ENCODE peak calls at places on chromosome 22, in six cellular contexts. One of them, this sample, is unnamed.

GRCh38 chr22:24428751-24429410 is 1.5 kb downstream of the ADORA2A start:
- DNase-seq in prostate gland: no peak
- DNase-seq in fibroblast of lung: no peak
- DNase-seq in Peyer's patch: no peak
- DNase-seq in uterus: no peak
- DNase-seq in OCI-LY7: peak
- DNase-seq in this sample: no peak

GRCh38 chr22:26586556-26587325 is 3.2 kb downstream of the TPST2 start:
- DNase-seq in Peyer's patch: peak
- DNase-seq in uterus: no peak
- DNase-seq in fibroblast of lung: no peak
- DNase-seq in prostate gland: no peak
- DNase-seq in OCI-LY7: no peak
- DNase-seq in this sample: no peak

GRCh38 chr22:39243443-39244072 is 1.2 kb downstream of the PDGFB start:
- DNase-seq in OCI-LY7: no peak
- DNase-seq in Peyer's patch: no peak
- DNase-seq in prostate gland: peak
- DNase-seq in uterus: no peak
- DNase-seq in fibroblast of lung: no peak
- DNase-seq in this sample: no peak

GRCh38 chr22:48564995-48565394 is 1262.7 kb downstream of the BRD1 start:
- DNase-seq in Peyer's patch: no peak
- DNase-seq in fibroblast of lung: no peak
- DNase-seq in OCI-LY7: no peak
- DNase-seq in prostate gland: no peak
- DNase-seq in uterus: no peak
- DNase-seq in this sample: no peak

GRCh38 chr22:35315141-35315854 is 15.6 kb downstream of the TOM1 start:
- DNase-seq in fibroblast of lung: no peak
- DNase-seq in prostate gland: peak
- DNase-seq in Peyer's patch: no peak
- DNase-seq in OCI-LY7: no peak
- DNase-seq in uterus: no peak
- DNase-seq in this sample: no peak

GRCh38 chr22:28299329-28299728 is 380.3 kb upstream of the PITPNB start:
- DNase-seq in Peyer's patch: no peak
- DNase-seq in prostate gland: no peak
- DNase-seq in OCI-LY7: no peak
- DNase-seq in uterus: no peak
- DNase-seq in fibroblast of lung: no peak
- DNase-seq in this sample: no peak

GRCh38 chr22:19178065-19178658 is 374 bp downstream of the SLC25A1 start:
- DNase-seq in Peyer's patch: peak
- DNase-seq in fibroblast of lung: peak
- DNase-seq in OCI-LY7: peak
- DNase-seq in uterus: no peak
- DNase-seq in prostate gland: no peak
- DNase-seq in this sample: no peak

GRCh38 chr22:38223289-38223960 is 21.6 kb downstream of the MAFF start:
- DNase-seq in uterus: no peak
- DNase-seq in Peyer's patch: no peak
- DNase-seq in fibroblast of lung: no peak
- DNase-seq in prostate gland: no peak
- DNase-seq in OCI-LY7: peak
- DNase-seq in this sample: no peak

GRCh38 chr22:24969588-24970301 is 17.2 kb downstream of the KIAA1671 start:
- DNase-seq in OCI-LY7: no peak
- DNase-seq in fibroblast of lung: no peak
- DNase-seq in Peyer's patch: no peak
- DNase-seq in uterus: no peak
- DNase-seq in prostate gland: peak
- DNase-seq in this sample: no peak

GRCh38 chr22:47458348-47458747 is 695.9 kb downstream of the TBC1D22A start:
- DNase-seq in Peyer's patch: no peak
- DNase-seq in fibroblast of lung: no peak
- DNase-seq in prostate gland: no peak
- DNase-seq in OCI-LY7: no peak
- DNase-seq in uterus: no peak
- DNase-seq in this sample: no peak

GRCh38 chr22:28817919-28818859 is 17.8 kb upstream of the XBP1 start:
- DNase-seq in prostate gland: peak
- DNase-seq in OCI-LY7: peak
- DNase-seq in fibroblast of lung: no peak
- DNase-seq in uterus: no peak
- DNase-seq in Peyer's patch: no peak
- DNase-seq in this sample: no peak

GRCh38 chr22:42625416-42625815 is 10.7 kb upstream of the POLDIP3 start:
- DNase-seq in Peyer's patch: no peak
- DNase-seq in fibroblast of lung: no peak
- DNase-seq in uterus: no peak
- DNase-seq in OCI-LY7: no peak
- DNase-seq in prostate gland: no peak
- DNase-seq in this sample: no peak

GRCh38 chr22:42202048-42202447 is 68.4 kb downstream of the TCF20 start:
- DNase-seq in uterus: no peak
- DNase-seq in OCI-LY7: no peak
- DNase-seq in Peyer's patch: no peak
- DNase-seq in prostate gland: no peak
- DNase-seq in fibroblast of lung: no peak
- DNase-seq in this sample: no peak

GRCh38 chr22:46390652-46391301 is 55.3 kb downstream of the TRMU start:
- DNase-seq in OCI-LY7: no peak
- DNase-seq in Peyer's patch: no peak
- DNase-seq in prostate gland: peak
- DNase-seq in fibroblast of lung: peak
- DNase-seq in uterus: peak
- DNase-seq in this sample: no peak
- H3K4me3 ChIP-seq in OCI-LY7: no peak
- H3K4me3 ChIP-seq in Peyer's patch: peak
- H3K4me3 ChIP-seq in prostate gland: peak
- H3K4me3 ChIP-seq in fibroblast of lung: no peak
- H3K4me3 ChIP-seq in uterus: no peak
- H3K4me3 ChIP-seq in this sample: no peak

DNA sequence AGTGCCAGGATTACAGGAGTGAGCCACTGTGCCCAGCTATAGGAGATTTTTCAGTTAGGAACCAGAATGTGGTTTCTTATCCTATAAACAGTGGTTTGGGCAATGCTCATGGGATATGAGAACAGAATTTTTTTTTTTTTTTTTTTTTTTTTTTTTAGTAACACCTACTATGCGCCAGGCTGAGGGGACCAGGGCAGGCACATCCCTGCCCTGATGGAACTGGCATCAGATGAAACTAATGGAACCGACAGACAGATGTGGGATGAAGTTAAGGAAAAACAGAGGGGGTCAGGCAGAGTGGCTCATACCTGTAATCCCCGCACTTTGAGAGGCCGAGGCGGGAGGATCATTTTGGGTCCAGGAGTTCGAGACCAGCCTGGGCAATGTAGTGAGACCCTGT is 4.9 kb downstream of the SEC14L4 start:
- DNase-seq in Peyer's patch: no peak
- DNase-seq in fibroblast of lung: no peak
- DNase-seq in uterus: no peak
- DNase-seq in prostate gland: no peak
- DNase-seq in OCI-LY7: no peak
- DNase-seq in this sample: no peak
- TF ChIP-seq CTCF in Peyer's patch: no peak
- TF ChIP-seq CTCF in fibroblast of lung: no peak
- TF ChIP-seq CTCF in uterus: no peak
- TF ChIP-seq CTCF in prostate gland: no peak
- TF ChIP-seq CTCF in OCI-LY7: no peak
- TF ChIP-seq CTCF in this sample: no peak

GRCh38 chr22:49656291-49656851 is 171.3 kb downstream of the BRD1 start:
- DNase-seq in fibroblast of lung: no peak
- DNase-seq in prostate gland: no peak
- DNase-seq in OCI-LY7: no peak
- DNase-seq in uterus: no peak
- DNase-seq in Peyer's patch: no peak
- DNase-seq in this sample: no peak
- H3K4me3 ChIP-seq in fibroblast of lung: no peak
- H3K4me3 ChIP-seq in prostate gland: peak
- H3K4me3 ChIP-seq in OCI-LY7: peak
- H3K4me3 ChIP-seq in uterus: peak
- H3K4me3 ChIP-seq in Peyer's patch: peak
- H3K4me3 ChIP-seq in this sample: peak

DNA sequence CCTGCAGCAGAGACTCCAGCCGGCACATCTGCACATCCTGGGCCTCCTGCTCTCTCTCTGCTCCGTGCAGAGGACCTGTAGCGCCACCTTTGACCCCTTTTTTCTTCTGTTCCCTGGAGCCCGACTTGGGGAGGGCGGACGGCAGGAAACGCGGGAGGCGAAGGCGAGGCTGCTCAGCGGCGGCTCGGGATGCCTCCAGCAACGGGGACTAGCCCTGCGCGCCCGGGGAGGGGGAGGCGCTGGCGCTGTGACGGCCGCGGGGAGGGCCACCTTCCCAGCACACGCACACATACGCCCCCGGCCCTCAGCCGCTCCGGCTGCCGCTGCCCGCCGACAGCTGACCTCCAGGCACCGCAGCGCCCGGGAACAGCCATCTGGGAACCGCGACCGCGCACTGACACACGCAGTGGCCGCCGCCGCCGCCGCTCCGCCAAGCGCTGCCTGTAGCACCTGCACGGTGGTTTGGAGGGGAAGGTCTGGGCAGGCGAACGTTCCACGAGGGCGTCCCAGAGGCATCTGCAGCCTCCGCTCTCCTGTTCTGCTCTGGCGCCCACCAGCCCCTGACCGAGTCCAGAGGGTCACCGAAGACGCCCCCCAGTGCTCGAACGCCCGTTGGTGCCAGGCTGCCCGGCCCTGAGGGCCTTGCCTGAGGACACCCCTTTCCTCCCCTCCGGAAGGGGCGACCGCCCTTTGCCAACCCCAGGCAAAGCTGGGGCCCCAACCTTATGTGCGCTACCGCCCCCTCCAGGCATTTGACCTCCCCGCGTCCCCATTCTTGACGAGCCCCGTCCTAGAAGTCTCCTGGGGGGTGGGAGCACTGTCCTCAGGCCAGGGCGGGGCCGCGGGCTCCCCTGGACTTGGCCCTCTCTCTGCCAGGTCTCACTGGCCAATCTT is 16.9 kb upstream of the C22orf42 start:
- DNase-seq in prostate gland: no peak
- DNase-seq in OCI-LY7: no peak
- DNase-seq in uterus: no peak
- DNase-seq in Peyer's patch: no peak
- DNase-seq in fibroblast of lung: no peak
- DNase-seq in this sample: no peak
- TF ChIP-seq CTCF in prostate gland: no peak
- TF ChIP-seq CTCF in OCI-LY7: no peak
- TF ChIP-seq CTCF in uterus: no peak
- TF ChIP-seq CTCF in Peyer's patch: no peak
- TF ChIP-seq CTCF in fibroblast of lung: no peak
- TF ChIP-seq CTCF in this sample: no peak

GRCh38 chr22:31378123-31378522 is 21.3 kb upstream of the DRG1 start:
- DNase-seq in Peyer's patch: no peak
- DNase-seq in OCI-LY7: no peak
- DNase-seq in uterus: no peak
- DNase-seq in prostate gland: no peak
- DNase-seq in fibroblast of lung: peak
- DNase-seq in this sample: no peak
- H3K4me3 ChIP-seq in Peyer's patch: no peak
- H3K4me3 ChIP-seq in OCI-LY7: no peak
- H3K4me3 ChIP-seq in uterus: no peak
- H3K4me3 ChIP-seq in prostate gland: no peak
- H3K4me3 ChIP-seq in fibroblast of lung: no peak
- H3K4me3 ChIP-seq in this sample: no peak

GRCh38 chr22:41201146-41201545 is 4.0 kb upstream of the L3MBTL2 start:
- DNase-seq in uterus: no peak
- DNase-seq in OCI-LY7: no peak
- DNase-seq in prostate gland: peak
- DNase-seq in fibroblast of lung: no peak
- DNase-seq in Peyer's patch: no peak
- DNase-seq in this sample: no peak

GRCh38 chr22:41203118-41203517 is 2.0 kb upstream of the L3MBTL2 start:
- DNase-seq in OCI-LY7: no peak
- DNase-seq in uterus: no peak
- DNase-seq in fibroblast of lung: no peak
- DNase-seq in Peyer's patch: no peak
- DNase-seq in prostate gland: no peak
- DNase-seq in this sample: no peak

GRCh38 chr22:41193829-41194228 is 11.3 kb upstream of the L3MBTL2 start:
- DNase-seq in prostate gland: no peak
- DNase-seq in fibroblast of lung: no peak
- DNase-seq in Peyer's patch: no peak
- DNase-seq in OCI-LY7: no peak
- DNase-seq in uterus: no peak
- DNase-seq in this sample: no peak

GRCh38 chr22:41197046-41197807 is 7.9 kb upstream of the L3MBTL2 start:
- DNase-seq in prostate gland: peak
- DNase-seq in Peyer's patch: peak
- DNase-seq in fibroblast of lung: peak
- DNase-seq in uterus: peak
- DNase-seq in OCI-LY7: peak
- DNase-seq in this sample: no peak

DNA sequence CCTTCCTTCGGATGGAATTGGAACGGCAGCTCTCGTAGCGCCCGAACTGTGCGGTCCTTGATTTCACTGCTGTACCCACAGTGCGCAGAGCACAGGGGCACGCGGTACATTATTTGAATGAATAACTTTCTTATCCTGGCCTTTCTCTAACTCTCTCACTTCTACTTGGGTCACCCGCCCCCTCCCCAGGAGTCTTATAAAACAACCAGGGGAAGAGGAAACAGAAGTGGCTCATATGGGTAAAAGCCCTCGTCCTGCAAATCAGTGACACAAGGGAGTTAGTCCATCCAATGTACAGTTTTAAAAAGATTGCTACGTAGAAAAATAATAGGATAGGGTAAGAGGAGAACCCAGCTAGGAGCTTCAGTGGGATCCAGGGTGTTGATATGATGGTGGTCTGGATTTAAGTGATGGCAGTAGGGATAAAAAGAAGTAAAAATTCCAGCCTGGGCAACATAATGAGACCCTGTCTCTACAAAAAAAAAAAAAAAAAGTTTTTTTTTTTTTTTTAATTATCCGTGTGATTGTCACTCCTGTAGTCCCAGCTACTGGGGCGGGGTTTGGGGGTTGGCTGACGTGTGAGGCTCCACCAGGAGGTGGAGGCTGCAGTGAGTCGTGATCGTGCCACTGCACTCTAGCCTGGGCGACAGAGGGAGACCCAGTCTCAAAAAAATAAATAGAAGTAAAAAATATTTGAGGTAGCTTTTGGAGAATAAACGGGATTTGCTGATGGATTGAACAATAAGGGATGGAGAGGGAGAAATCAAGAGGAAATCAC is 7.1 kb upstream of the L3MBTL2 start:
- DNase-seq in Peyer's patch: peak
- DNase-seq in uterus: no peak
- DNase-seq in fibroblast of lung: no peak
- DNase-seq in prostate gland: no peak
- DNase-seq in OCI-LY7: peak
- DNase-seq in this sample: no peak
- TF ChIP-seq CTCF in Peyer's patch: no peak
- TF ChIP-seq CTCF in uterus: no peak
- TF ChIP-seq CTCF in fibroblast of lung: no peak
- TF ChIP-seq CTCF in prostate gland: no peak
- TF ChIP-seq CTCF in OCI-LY7: peak
- TF ChIP-seq CTCF in this sample: no peak

GRCh38 chr22:33867118-33867863 is 53.0 kb downstream of the LARGE1 start:
- DNase-seq in prostate gland: no peak
- DNase-seq in Peyer's patch: no peak
- DNase-seq in uterus: peak
- DNase-seq in fibroblast of lung: peak
- DNase-seq in OCI-LY7: no peak
- DNase-seq in this sample: no peak
- H3K4me3 ChIP-seq in prostate gland: no peak
- H3K4me3 ChIP-seq in Peyer's patch: no peak
- H3K4me3 ChIP-seq in uterus: no peak
- H3K4me3 ChIP-seq in fibroblast of lung: no peak
- H3K4me3 ChIP-seq in OCI-LY7: no peak
- H3K4me3 ChIP-seq in this sample: no peak